ENCODE peak calls at places on chromosomes 2 and 18, in five cellular contexts. N is HL-60, P is sigmoid colon, B is HCT116, M is prostate gland. H is an unnamed sample.

GRCh38 chr18:35852786-35853185 is 119.7 kb upstream of the RMP24 start:
- DNase-seq in N (no peak), B (no peak), M (no peak), P (no peak), H (no peak)

GRCh38 chr2:11836647-11837219 is 90.3 kb downstream of the LPIN1 start:
- DNase-seq in B (no peak), M (no peak), P (no peak), N (no peak), H (no peak)

GRCh38 chr2:187461294-187462261 is 13.5 kb upstream of the CALCRL start:
- DNase-seq in P (no peak), M (no peak), B (no peak), N (no peak), H (no peak)

GRCh38 chr18:48230459-48231113 is 178.6 kb downstream of the ZBTB7C start:
- DNase-seq in M (peak; percentile 36), P (no peak), B (peak; percentile 57), N (peak; percentile 88), H (no peak)

GRCh38 chr2:232351686-232352510 is 26.7 kb upstream of the ALPP start:
- DNase-seq in B (no peak), P (peak; percentile 50), N (no peak), M (no peak), H (no peak)

GRCh38 chr2:8595428-8595805 is 86.4 kb upstream of the ID2 start:
- DNase-seq in B (no peak), M (no peak), P (no peak), N (no peak), H (no peak)

GRCh38 chr2:120383631-120384477 is 37.9 kb downstream of the INHBB start:
- DNase-seq in M (no peak), N (no peak), B (no peak), P (peak; percentile 27), H (no peak)

GRCh38 chr2:177604291-177605065 is 211.9 kb downstream of the AGPS start:
- DNase-seq in N (peak; percentile 15), M (no peak), B (peak; percentile 53), P (no peak), H (no peak)

GRCh38 chr2:95667480-95667879 is 75.7 kb downstream of the TRIM43 start:
- DNase-seq in N (no peak), B (no peak), M (no peak), P (no peak), H (no peak)

GRCh38 chr18:64271264-64271663 is 122.4 kb upstream of the LINC00305 start:
- DNase-seq in P (no peak), M (no peak), N (no peak), B (no peak), H (no peak)

GRCh38 chr2:196742685-196743084 is 56.8 kb downstream of the GTF3C3 start:
- DNase-seq in M (no peak), B (no peak), N (no peak), P (no peak), H (no peak)

GRCh38 chr2:167310442-167310841 is 422.2 kb downstream of the XIRP2 start:
- DNase-seq in N (no peak), M (no peak), B (no peak), P (no peak), H (no peak)

GRCh38 chr2:11993749-11994148 is 247.3 kb downstream of the LPIN1 start:
- DNase-seq in B (no peak), N (no peak), P (no peak), M (no peak), H (no peak)

GRCh38 chr2:172928754-172929153 is 146.9 kb upstream of the MAP3K20 start:
- DNase-seq in P (no peak), M (no peak), N (no peak), B (no peak), H (no peak)

GRCh38 chr2:136215449-136215848 is 97.5 kb upstream of the CXCR4 start:
- DNase-seq in P (no peak), N (no peak), B (no peak), M (no peak), H (no peak)

GRCh38 chr2:171309727-171310265 is 124.0 kb downstream of the METTL8 start:
- DNase-seq in M (no peak), N (no peak), P (no peak), B (no peak), H (no peak)

GRCh38 chr2:112593761-112594160 is 9.4 kb downstream of the CHCHD5 start:
- DNase-seq in N (no peak), B (no peak), P (no peak), M (no peak), H (no peak)

GRCh38 chr2:18378020-18378653 is 182.3 kb downstream of the RDH14 start:
- DNase-seq in B (peak; percentile 19), M (peak; percentile 23), P (no peak), N (peak; percentile 16), H (no peak)

GRCh38 chr2:234951386-234952269 is at the start of gene SH3BP4:
- DNase-seq in P (peak; percentile 86), N (no peak), M (peak; percentile 92), B (no peak), H (no peak)

GRCh38 chr2:120647487-120647886 is 88.2 kb upstream of the GLI2 start:
- DNase-seq in B (peak; percentile 21), N (no peak), P (no peak), M (no peak), H (no peak)

GRCh38 chr18:46754188-46754587 is 2.7 kb downstream of the ST8SIA5 start:
- DNase-seq in B (no peak), M (no peak), P (no peak), N (no peak), H (no peak)

GRCh38 chr2:171272039-171272438 is 111.3 kb upstream of the TLK1 start:
- DNase-seq in N (no peak), B (peak; percentile 88), M (peak; percentile 77), P (no peak), H (no peak)

GRCh38 chr2:95267458-95268207 is 6.6 kb upstream of the PROM2 start:
- DNase-seq in N (no peak), P (no peak), M (no peak), B (no peak), H (peak; percentile 40)

GRCh38 chr2:27078267-27079194 is at the start of gene EMILIN1:
- DNase-seq in B (no peak), M (no peak), N (no peak), P (peak; percentile 98), H (no peak)

GRCh38 chr2:27080603-27080938 is 2.2 kb downstream of the EMILIN1 start:
- DNase-seq in P (no peak), N (no peak), M (no peak), B (no peak), H (no peak)

GRCh38 chr2:27080140-27080469 is 1.7 kb downstream of the EMILIN1 start:
- DNase-seq in M (no peak), B (no peak), N (no peak), P (no peak), H (no peak)

GRCh38 chr2:27077231-27077630 is 1.2 kb upstream of the EMILIN1 start:
- DNase-seq in N (no peak), P (no peak), M (no peak), B (no peak), H (no peak)

GRCh38 chr2:27079233-27080139 is 1.1 kb downstream of the EMILIN1 start:
- DNase-seq in N (no peak), B (no peak), M (no peak), P (no peak), H (no peak)
- H3K4me3 ChIP-seq in N (no peak overlapping the region), B (no peak overlapping the region), M (peak overlapping the region; percentile 35), P (peak overlapping the region; percentile 75), H (peak overlapping the region; percentile 77)

DNA sequence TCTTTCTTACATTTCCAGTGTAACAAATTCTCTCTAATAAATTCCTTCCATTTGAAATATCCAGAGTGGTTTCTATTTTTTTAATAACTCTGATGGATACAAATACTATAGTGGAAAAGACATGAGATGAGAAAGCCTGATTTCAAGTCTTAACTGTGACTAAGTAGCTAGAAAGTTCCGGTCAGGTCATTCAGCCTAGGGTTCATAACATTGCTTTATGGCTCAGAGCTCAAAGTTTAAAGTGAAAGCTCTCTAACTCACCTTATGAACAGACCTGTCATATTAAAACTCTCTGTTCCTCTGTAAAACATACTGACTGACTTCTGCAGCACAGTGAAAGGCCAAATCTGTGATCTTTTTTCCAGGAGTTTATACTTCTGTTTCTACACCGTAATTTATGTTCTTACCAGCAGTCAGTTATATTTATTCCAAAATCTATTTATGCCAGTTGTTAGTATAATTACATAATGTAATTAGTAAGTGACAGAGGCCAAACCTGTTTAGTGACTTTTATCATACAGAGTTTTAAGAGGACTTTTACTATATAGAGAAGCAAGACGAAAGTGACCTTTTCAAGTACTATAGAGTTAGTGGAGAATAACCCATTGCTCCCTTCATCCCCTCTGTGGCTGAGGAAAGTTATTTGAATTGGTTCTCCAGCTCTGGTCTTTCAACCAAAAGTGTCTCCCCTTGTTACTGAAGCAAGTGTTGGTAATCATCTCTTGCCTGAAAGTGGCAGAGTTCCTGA is 118.8 kb upstream of the PDE1A start:
- DNase-seq in P (no peak), M (no peak), N (no peak), B (no peak), H (no peak)
- TF ChIP-seq POLR2AphosphoS5 in P (no peak), M (no peak), N (no peak), B (no peak), H (no peak)

GRCh38 chr2:64659252-64659651 is 5.5 kb upstream of the SERTAD2 start:
- DNase-seq in N (no peak), P (no peak), M (no peak), B (no peak), H (no peak)

GRCh38 chr2:64658269-64658668 is 4.6 kb upstream of the SERTAD2 start:
- DNase-seq in P (no peak), N (peak; percentile 66), B (no peak), M (no peak), H (no peak)

GRCh38 chr2:64655873-64656272 is 2.2 kb upstream of the SERTAD2 start:
- DNase-seq in P (no peak), B (no peak), M (no peak), N (peak; percentile 94), H (no peak)

GRCh38 chr2:64656379-64656778 is 2.7 kb upstream of the SERTAD2 start:
- DNase-seq in M (no peak), P (no peak), B (no peak), N (no peak), H (no peak)

DNA sequence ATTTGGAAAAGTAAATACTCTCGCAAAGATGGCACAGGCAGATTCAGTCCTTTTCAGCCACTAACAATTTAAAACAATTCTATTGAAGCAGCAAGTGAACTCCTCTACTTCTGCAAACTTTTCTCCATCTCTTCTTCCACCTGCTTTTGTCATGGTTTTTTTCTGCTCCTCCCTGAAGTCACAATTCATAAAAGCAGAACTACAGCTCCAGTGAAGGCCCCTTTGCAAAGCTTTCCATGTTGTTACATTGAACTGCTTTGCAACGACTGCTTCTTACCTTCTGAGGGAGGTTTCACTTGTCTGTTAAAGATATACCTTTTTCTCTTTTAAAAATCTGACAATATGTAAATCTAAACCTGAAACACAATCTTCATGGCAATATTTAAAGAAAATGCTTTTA is 3.7 kb upstream of the SERTAD2 start:
- DNase-seq in N (peak; percentile 77), P (no peak), M (no peak), B (no peak), H (no peak)
- H3K4me3 ChIP-seq in N (no peak overlapping the region), P (no peak overlapping the region), M (no peak overlapping the region), B (no peak overlapping the region), H (no peak overlapping the region)

GRCh38 chr18:49500136-49500921 is 13.3 kb upstream of the C18orf32 start:
- DNase-seq in P (no peak), M (no peak), N (no peak), B (no peak), H (no peak)
- TF ChIP-seq POLR2AphosphoS5 in P (no peak), M (no peak), N (no peak), B (no peak), H (no peak)

GRCh38 chr2:53467467-53467866 is 300.1 kb upstream of the CHAC2 start:
- DNase-seq in B (no peak), M (no peak), N (no peak), P (no peak), H (no peak)
- H3K4me3 ChIP-seq in B (no peak overlapping the region), M (no peak overlapping the region), N (no peak overlapping the region), P (no peak overlapping the region), H (no peak overlapping the region)

H was measured in vagina.